ENCODE peak calls at places on chromosomes 1 and 21, in ten cellular contexts. One of them, this sample, is unnamed.

GRCh38 chr1:46010611-46011010 is 121.8 kb downstream of the PIK3R3 start:
- DNase-seq in colonic mucosa: no peak
- DNase-seq in GM23248: no peak
- DNase-seq in H9: peak
- DNase-seq in K562: no peak
- DNase-seq in IMR-90: no peak
- DNase-seq in neuronal stem cell: no peak
- DNase-seq in astrocyte: no peak
- DNase-seq in mammary epithelial cell: no peak
- DNase-seq in HCT116: no peak
- DNase-seq in this sample: no peak

GRCh38 chr1:185360714-185361113 is 43.7 kb upstream of the IVNS1ABP start:
- DNase-seq in colonic mucosa: no peak
- DNase-seq in GM23248: peak
- DNase-seq in H9: no peak
- DNase-seq in K562: no peak
- DNase-seq in IMR-90: peak
- DNase-seq in neuronal stem cell: no peak
- DNase-seq in astrocyte: peak
- DNase-seq in mammary epithelial cell: no peak
- DNase-seq in HCT116: no peak
- DNase-seq in this sample: no peak

GRCh38 chr1:220786057-220786336 is 716 bp upstream of the MTARC1 start:
- DNase-seq in colonic mucosa: peak
- DNase-seq in GM23248: no peak
- DNase-seq in H9: no peak
- DNase-seq in K562: no peak
- DNase-seq in IMR-90: no peak
- DNase-seq in neuronal stem cell: no peak
- DNase-seq in astrocyte: no peak
- DNase-seq in mammary epithelial cell: no peak
- DNase-seq in HCT116: no peak
- DNase-seq in this sample: no peak

GRCh38 chr21:36718951-36719501 is 20.1 kb downstream of the SIM2 start:
- DNase-seq in colonic mucosa: peak
- DNase-seq in GM23248: peak
- DNase-seq in H9: no peak
- DNase-seq in K562: no peak
- DNase-seq in IMR-90: no peak
- DNase-seq in neuronal stem cell: no peak
- DNase-seq in astrocyte: no peak
- DNase-seq in mammary epithelial cell: peak
- DNase-seq in HCT116: peak
- DNase-seq in this sample: peak

GRCh38 chr1:120133228-120133927 is 42.9 kb downstream of the SEC22B start:
- DNase-seq in colonic mucosa: no peak
- DNase-seq in GM23248: no peak
- DNase-seq in H9: no peak
- DNase-seq in K562: no peak
- DNase-seq in IMR-90: no peak
- DNase-seq in neuronal stem cell: no peak
- DNase-seq in astrocyte: no peak
- DNase-seq in mammary epithelial cell: no peak
- DNase-seq in HCT116: no peak
- DNase-seq in this sample: no peak

GRCh38 chr1:167881786-167882185 is 32.1 kb downstream of the ADCY10 start:
- DNase-seq in colonic mucosa: no peak
- DNase-seq in GM23248: peak
- DNase-seq in H9: no peak
- DNase-seq in K562: no peak
- DNase-seq in IMR-90: peak
- DNase-seq in neuronal stem cell: no peak
- DNase-seq in astrocyte: peak
- DNase-seq in mammary epithelial cell: peak
- DNase-seq in HCT116: no peak
- DNase-seq in this sample: no peak

GRCh38 chr1:99851850-99852454 is 1.8 kb downstream of the AGL start:
- DNase-seq in colonic mucosa: no peak
- DNase-seq in GM23248: peak
- DNase-seq in H9: no peak
- DNase-seq in K562: no peak
- DNase-seq in IMR-90: no peak
- DNase-seq in neuronal stem cell: no peak
- DNase-seq in astrocyte: no peak
- DNase-seq in mammary epithelial cell: no peak
- DNase-seq in HCT116: no peak
- DNase-seq in this sample: no peak

GRCh38 chr1:25905680-25906643 is at the start of gene STMN1:
- DNase-seq in colonic mucosa: peak
- DNase-seq in GM23248: peak
- DNase-seq in H9: peak
- DNase-seq in K562: peak
- DNase-seq in IMR-90: peak
- DNase-seq in neuronal stem cell: peak
- DNase-seq in astrocyte: peak
- DNase-seq in mammary epithelial cell: peak
- DNase-seq in HCT116: peak
- DNase-seq in this sample: peak

GRCh38 chr1:178650950-178651461 is 74.0 kb upstream of the RALGPS2 start:
- DNase-seq in colonic mucosa: peak
- DNase-seq in GM23248: peak
- DNase-seq in H9: no peak
- DNase-seq in K562: no peak
- DNase-seq in IMR-90: peak
- DNase-seq in neuronal stem cell: no peak
- DNase-seq in astrocyte: no peak
- DNase-seq in mammary epithelial cell: no peak
- DNase-seq in HCT116: no peak
- DNase-seq in this sample: no peak

GRCh38 chr1:203682401-203683383 is 56.1 kb downstream of the ATP2B4 start:
- DNase-seq in colonic mucosa: no peak
- DNase-seq in GM23248: no peak
- DNase-seq in H9: peak
- DNase-seq in K562: peak
- DNase-seq in IMR-90: peak
- DNase-seq in neuronal stem cell: no peak
- DNase-seq in astrocyte: no peak
- DNase-seq in mammary epithelial cell: no peak
- DNase-seq in HCT116: peak
- DNase-seq in this sample: peak

GRCh38 chr1:245807954-245808719 is 653.4 kb downstream of the KIF26B start:
- DNase-seq in colonic mucosa: no peak
- DNase-seq in GM23248: no peak
- DNase-seq in H9: no peak
- DNase-seq in K562: no peak
- DNase-seq in IMR-90: no peak
- DNase-seq in neuronal stem cell: no peak
- DNase-seq in astrocyte: no peak
- DNase-seq in mammary epithelial cell: no peak
- DNase-seq in HCT116: no peak
- DNase-seq in this sample: no peak

GRCh38 chr1:166253076-166253779 is 86.4 kb upstream of the FAM78B start:
- DNase-seq in colonic mucosa: no peak
- DNase-seq in GM23248: no peak
- DNase-seq in H9: no peak
- DNase-seq in K562: no peak
- DNase-seq in IMR-90: no peak
- DNase-seq in neuronal stem cell: no peak
- DNase-seq in astrocyte: peak
- DNase-seq in mammary epithelial cell: no peak
- DNase-seq in HCT116: no peak
- DNase-seq in this sample: no peak

GRCh38 chr1:9065213-9065751 is 4.2 kb downstream of the SLC2A5 start:
- DNase-seq in colonic mucosa: no peak
- DNase-seq in GM23248: no peak
- DNase-seq in H9: no peak
- DNase-seq in K562: no peak
- DNase-seq in IMR-90: no peak
- DNase-seq in neuronal stem cell: no peak
- DNase-seq in astrocyte: no peak
- DNase-seq in mammary epithelial cell: no peak
- DNase-seq in HCT116: no peak
- DNase-seq in this sample: no peak

GRCh38 chr1:9069324-9070100 is at the start of gene SLC2A5:
- DNase-seq in colonic mucosa: peak
- DNase-seq in GM23248: peak
- DNase-seq in H9: no peak
- DNase-seq in K562: no peak
- DNase-seq in IMR-90: no peak
- DNase-seq in neuronal stem cell: no peak
- DNase-seq in astrocyte: no peak
- DNase-seq in mammary epithelial cell: no peak
- DNase-seq in HCT116: no peak
- DNase-seq in this sample: no peak

GRCh38 chr1:9068971-9069323 is 488 bp downstream of the SLC2A5 start:
- DNase-seq in colonic mucosa: no peak
- DNase-seq in GM23248: peak
- DNase-seq in H9: no peak
- DNase-seq in K562: no peak
- DNase-seq in IMR-90: no peak
- DNase-seq in neuronal stem cell: no peak
- DNase-seq in astrocyte: no peak
- DNase-seq in mammary epithelial cell: no peak
- DNase-seq in HCT116: no peak
- DNase-seq in this sample: no peak

GRCh38 chr1:9070421-9071015 is 1.1 kb upstream of the SLC2A5 start:
- DNase-seq in colonic mucosa: no peak
- DNase-seq in GM23248: no peak
- DNase-seq in H9: no peak
- DNase-seq in K562: no peak
- DNase-seq in IMR-90: no peak
- DNase-seq in neuronal stem cell: no peak
- DNase-seq in astrocyte: no peak
- DNase-seq in mammary epithelial cell: no peak
- DNase-seq in HCT116: no peak
- DNase-seq in this sample: no peak

GRCh38 chr1:9066945-9067807 is 2.3 kb downstream of the SLC2A5 start:
- DNase-seq in colonic mucosa: no peak
- DNase-seq in GM23248: peak
- DNase-seq in H9: no peak
- DNase-seq in K562: no peak
- DNase-seq in IMR-90: peak
- DNase-seq in neuronal stem cell: no peak
- DNase-seq in astrocyte: peak
- DNase-seq in mammary epithelial cell: peak
- DNase-seq in HCT116: no peak
- DNase-seq in this sample: no peak
- H3K9ac ChIP-seq in colonic mucosa: no peak
- H3K9ac ChIP-seq in GM23248: no peak
- H3K9ac ChIP-seq in H9: no peak
- H3K9ac ChIP-seq in K562: no peak
- H3K9ac ChIP-seq in IMR-90: no peak
- H3K9ac ChIP-seq in neuronal stem cell: no peak
- H3K9ac ChIP-seq in astrocyte: no peak
- H3K9ac ChIP-seq in mammary epithelial cell: no peak
- H3K9ac ChIP-seq in HCT116: no peak
- H3K9ac ChIP-seq in this sample: no peak

GRCh38 chr1:40926441-40926840 is 53.1 kb upstream of the CTPS1 start:
- DNase-seq in colonic mucosa: no peak
- DNase-seq in GM23248: no peak
- DNase-seq in H9: no peak
- DNase-seq in K562: no peak
- DNase-seq in IMR-90: no peak
- DNase-seq in neuronal stem cell: no peak
- DNase-seq in astrocyte: no peak
- DNase-seq in mammary epithelial cell: no peak
- DNase-seq in HCT116: no peak
- DNase-seq in this sample: no peak
- H3K27ac ChIP-seq in colonic mucosa: no peak
- H3K27ac ChIP-seq in GM23248: no peak
- H3K27ac ChIP-seq in H9: no peak
- H3K27ac ChIP-seq in K562: no peak
- H3K27ac ChIP-seq in IMR-90: no peak
- H3K27ac ChIP-seq in neuronal stem cell: no peak
- H3K27ac ChIP-seq in astrocyte: no peak
- H3K27ac ChIP-seq in mammary epithelial cell: no peak
- H3K27ac ChIP-seq in HCT116: no peak
- H3K27ac ChIP-seq in this sample: peak

DNA sequence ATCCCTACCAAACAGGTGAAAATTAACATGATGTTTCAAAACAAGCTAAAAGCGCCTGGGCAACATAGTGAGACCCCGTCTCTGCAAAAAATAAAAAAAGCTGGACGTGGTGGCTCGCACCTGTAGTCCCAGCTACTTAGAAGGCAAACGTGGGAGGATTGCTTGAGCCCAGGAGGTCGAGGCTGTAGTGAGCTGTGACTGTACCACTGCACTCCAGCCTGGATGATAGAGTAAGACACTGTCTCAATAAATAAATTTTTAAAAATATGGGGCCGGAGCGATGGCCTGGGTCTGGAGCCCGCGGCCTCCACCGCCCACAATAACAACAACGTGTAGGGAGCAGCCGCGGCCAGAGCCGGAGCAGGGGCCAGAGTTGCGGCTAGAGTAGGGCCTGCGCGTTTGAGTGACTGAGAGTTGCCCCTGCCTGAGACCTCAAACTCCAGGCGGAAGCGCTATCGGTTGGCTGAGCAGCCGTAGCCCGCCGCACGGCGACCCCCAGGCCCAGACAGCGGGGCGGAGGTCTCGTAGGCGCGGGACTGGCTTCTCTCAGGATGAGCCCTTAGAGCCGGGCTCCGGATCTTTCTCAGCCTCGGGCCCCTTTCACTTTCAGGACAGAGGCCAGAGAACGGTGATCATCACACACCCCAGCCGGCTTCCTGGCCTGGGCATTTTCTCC is 41.4 kb downstream of the ZMYM1 start:
- DNase-seq in colonic mucosa: no peak
- DNase-seq in GM23248: peak
- DNase-seq in H9: peak
- DNase-seq in K562: no peak
- DNase-seq in IMR-90: peak
- DNase-seq in neuronal stem cell: no peak
- DNase-seq in astrocyte: no peak
- DNase-seq in mammary epithelial cell: no peak
- DNase-seq in HCT116: no peak
- DNase-seq in this sample: peak
- H3K9ac ChIP-seq in colonic mucosa: peak
- H3K9ac ChIP-seq in GM23248: peak
- H3K9ac ChIP-seq in H9: no peak
- H3K9ac ChIP-seq in K562: no peak
- H3K9ac ChIP-seq in IMR-90: no peak
- H3K9ac ChIP-seq in neuronal stem cell: no peak
- H3K9ac ChIP-seq in astrocyte: peak
- H3K9ac ChIP-seq in mammary epithelial cell: no peak
- H3K9ac ChIP-seq in HCT116: no peak
- H3K9ac ChIP-seq in this sample: no peak

DNA sequence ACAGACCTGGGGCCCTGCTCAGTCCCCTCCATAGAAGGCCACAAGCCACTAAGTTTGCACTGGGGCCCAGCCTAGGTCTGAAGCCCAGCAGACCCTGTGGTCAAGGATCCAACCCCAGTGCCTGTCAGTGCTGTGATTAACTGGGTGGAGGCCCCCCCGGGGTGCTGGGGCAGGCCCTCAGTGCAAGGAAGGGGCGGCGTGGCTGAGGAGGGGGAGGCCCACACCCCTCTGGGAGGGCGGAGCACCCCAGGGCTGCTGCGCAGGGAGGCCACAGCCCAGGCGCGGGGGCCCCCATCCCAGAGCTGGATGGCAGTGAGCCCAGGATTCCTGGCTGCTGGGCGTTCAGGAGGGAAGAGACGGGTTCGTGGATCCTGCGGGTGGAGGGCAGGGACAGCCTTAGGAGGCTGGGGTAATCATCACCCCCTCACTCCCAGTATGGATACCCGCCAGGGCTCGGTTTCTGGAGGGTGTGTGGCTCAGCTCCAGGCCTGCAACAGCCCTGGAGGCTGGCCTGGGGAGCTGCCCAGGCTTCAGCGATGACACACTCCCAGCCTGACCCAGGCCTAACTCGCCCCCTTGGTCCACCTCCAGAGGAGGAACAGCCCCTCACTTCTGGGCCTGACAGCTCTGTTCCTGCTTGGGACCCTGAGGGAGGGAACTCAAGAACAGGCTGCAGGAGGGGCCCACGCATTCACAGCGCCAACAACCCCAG is 884 bp downstream of the GJC2 start:
- DNase-seq in colonic mucosa: peak
- DNase-seq in GM23248: peak
- DNase-seq in H9: peak
- DNase-seq in K562: peak
- DNase-seq in IMR-90: peak
- DNase-seq in neuronal stem cell: no peak
- DNase-seq in astrocyte: peak
- DNase-seq in mammary epithelial cell: no peak
- DNase-seq in HCT116: no peak
- DNase-seq in this sample: peak
- H3K27ac ChIP-seq in colonic mucosa: peak
- H3K27ac ChIP-seq in GM23248: peak
- H3K27ac ChIP-seq in H9: no peak
- H3K27ac ChIP-seq in K562: peak
- H3K27ac ChIP-seq in IMR-90: peak
- H3K27ac ChIP-seq in neuronal stem cell: no peak
- H3K27ac ChIP-seq in astrocyte: no peak
- H3K27ac ChIP-seq in mammary epithelial cell: no peak
- H3K27ac ChIP-seq in HCT116: no peak
- H3K27ac ChIP-seq in this sample: no peak

This sample was measured in endodermal cell.